ENCODE peak calls at places on chromosome 2, in six cellular contexts. F, G, Q, T, P and H are unnamed samples.

GRCh38 chr2:203498161-203498560 is 36.9 kb downstream of the RAPH1 start:
- DNase-seq in F (no peak), G (no peak), Q (no peak), T (no peak), P (no peak), H (no peak)

GRCh38 chr2:12170151-12170550 is 423.7 kb downstream of the LPIN1 start:
- DNase-seq in F (no peak), G (no peak), Q (no peak), T (no peak), P (no peak), H (no peak)

GRCh38 chr2:37849908-37850307 is 75.2 kb upstream of the RMDN2 start:
- DNase-seq in F (no peak), G (no peak), Q (no peak), T (no peak), P (no peak), H (no peak)

GRCh38 chr2:143161982-143162837 is 33.0 kb downstream of the ARHGAP15 start:
- DNase-seq in F (peak; percentile 63), G (peak; percentile 29), Q (no peak), T (no peak), P (no peak), H (no peak)

GRCh38 chr2:124018894-124019293 is 6.2 kb upstream of the CNTNAP5 start:
- DNase-seq in F (no peak), G (no peak), Q (no peak), T (no peak), P (no peak), H (no peak)

GRCh38 chr2:136056077-136056688 is 61.8 kb downstream of the CXCR4 start:
- DNase-seq in F (no peak), G (no peak), Q (no peak), T (no peak), P (no peak), H (no peak)

GRCh38 chr2:185689906-185690539 is 48.6 kb upstream of the FSIP2 start:
- DNase-seq in F (no peak), G (no peak), Q (no peak), T (no peak), P (no peak), H (no peak)

GRCh38 chr2:126909366-126909765 is 10.7 kb downstream of the TEX51 start:
- DNase-seq in F (no peak), G (no peak), Q (peak; percentile 7), T (peak; percentile 17), P (no peak), H (no peak)

GRCh38 chr2:133576714-133577113 is 8.5 kb upstream of the NCKAP5 start:
- DNase-seq in F (peak; percentile 77), G (no peak), Q (no peak), T (no peak), P (no peak), H (no peak)

GRCh38 chr2:96970248-96970875 is 16.0 kb downstream of the FAM178B start:
- DNase-seq in F (peak; percentile 56), G (peak; percentile 29), Q (no peak), T (no peak), P (no peak), H (no peak)

GRCh38 chr2:174014021-174014698 is 49.0 kb upstream of the SP3 start:
- DNase-seq in F (no peak), G (no peak), Q (no peak), T (no peak), P (no peak), H (no peak)

GRCh38 chr2:207163053-207163814 is 2.5 kb downstream of the KLF7 start:
- DNase-seq in F (peak; percentile 50), G (peak; percentile 79), Q (no peak), T (no peak), P (no peak), H (no peak)

GRCh38 chr2:20449501-20450200 is 2.8 kb downstream of the RHOB start:
- DNase-seq in F (peak; percentile 46), G (no peak), Q (no peak), T (peak; percentile 54), P (no peak), H (no peak)

GRCh38 chr2:26969089-26969844 is 1.2 kb upstream of the MAPRE3 start:
- DNase-seq in F (no peak), G (no peak), Q (no peak), T (peak; percentile 31), P (no peak), H (no peak)

GRCh38 chr2:39715095-39715494 is 49.4 kb downstream of the TMEM178A start:
- DNase-seq in F (no peak), G (no peak), Q (no peak), T (no peak), P (no peak), H (no peak)

GRCh38 chr2:26423750-26424149 is 22.0 kb downstream of the DRC1 start:
- DNase-seq in F (no peak), G (no peak), Q (no peak), T (no peak), P (no peak), H (no peak)

GRCh38 chr2:149989447-149990063 is 402.0 kb upstream of the MMADHC start:
- DNase-seq in F (no peak), G (peak; percentile 66), Q (no peak), T (no peak), P (no peak), H (no peak)

GRCh38 chr2:139454251-139454650 is 674.1 kb upstream of the NXPH2 start:
- DNase-seq in F (no peak), G (no peak), Q (no peak), T (no peak), P (no peak), H (no peak)

GRCh38 chr2:55986700-55987440 is 63.3 kb upstream of the EFEMP1 start:
- DNase-seq in F (no peak), G (no peak), Q (no peak), T (no peak), P (no peak), H (no peak)

GRCh38 chr2:234289789-234290188 is 207.1 kb downstream of the ARL4C start:
- DNase-seq in F (peak; percentile 58), G (no peak), Q (no peak), T (no peak), P (no peak), H (no peak)

GRCh38 chr2:150535176-150535575 is 47.7 kb upstream of the RND3 start:
- DNase-seq in F (no peak), G (no peak), Q (no peak), T (no peak), P (no peak), H (no peak)

GRCh38 chr2:159439421-159439820 is 152.9 kb upstream of the WDSUB1 start:
- DNase-seq in F (no peak), G (no peak), Q (no peak), T (no peak), P (no peak), H (no peak)

GRCh38 chr2:189253841-189254240 is 74.3 kb upstream of the COL5A2 start:
- DNase-seq in F (no peak), G (no peak), Q (no peak), T (no peak), P (no peak), H (no peak)

GRCh38 chr2:45649855-45650806 is 1.3 kb upstream of the PRKCE start:
- DNase-seq in F (peak; percentile 90), G (peak; percentile 80), Q (peak; percentile 77), T (peak; percentile 96), P (peak; percentile 71), H (no peak)

GRCh38 chr2:45649457-45649854 is 2.0 kb upstream of the PRKCE start:
- DNase-seq in F (no peak), G (peak; percentile 22), Q (no peak), T (no peak), P (no peak), H (no peak)

GRCh38 chr2:45652090-45653050 is 895 bp downstream of the PRKCE start:
- DNase-seq in F (peak; percentile 66), G (peak; percentile 23), Q (peak; percentile 62), T (peak; percentile 89), P (peak; percentile 26), H (no peak)

GRCh38 chr2:45651415-45652089 is at the start of gene PRKCE:
- DNase-seq in F (peak; percentile 80), G (peak; percentile 47), Q (peak; percentile 68), T (peak; percentile 93), P (peak; percentile 31), H (no peak)

GRCh38 chr2:45650851-45651414 is 542 bp upstream of the PRKCE start:
- DNase-seq in F (peak; percentile 98), G (peak; percentile 95), Q (peak; percentile 87), T (peak; percentile 99), P (peak; percentile 91), H (peak; percentile 84)
- TF ChIP-seq POLR2A in F (peak; percentile 91), G (peak; percentile 91), Q (no peak), T (no peak), P (peak; percentile 98), H (peak; percentile 81)

GRCh38 chr2:73985318-73986084 is 791 bp downstream of the TET3 start:
- DNase-seq in F (peak; percentile 74), G (peak; percentile 22), Q (no peak), T (peak; percentile 90), P (no peak), H (peak; percentile 53)

GRCh38 chr2:73984922-73985317 is 210 bp downstream of the TET3 start:
- DNase-seq in F (peak; percentile 83), G (peak; percentile 47), Q (peak; percentile 72), T (peak; percentile 88), P (no peak), H (peak; percentile 53)

GRCh38 chr2:73984203-73984921 is at the start of gene TET3:
- DNase-seq in F (peak; percentile 83), G (peak; percentile 59), Q (peak; percentile 70), T (peak; percentile 90), P (no peak), H (peak; percentile 64)

GRCh38 chr2:73982140-73982617 is 2.5 kb upstream of the TET3 start:
- DNase-seq in F (no peak), G (no peak), Q (no peak), T (peak; percentile 88), P (no peak), H (no peak)

GRCh38 chr2:73983322-73984202 is 1.1 kb upstream of the TET3 start:
- DNase-seq in F (peak; percentile 94), G (peak; percentile 98), Q (peak; percentile 73), T (peak; percentile 95), P (no peak), H (no peak)
- TF ChIP-seq POLR2A in F (peak; percentile 78), G (no peak), Q (no peak), T (no peak), P (no peak), H (peak; percentile 37)

GRCh38 chr2:85541753-85542457 is 2.9 kb downstream of the MAT2A start:
- DNase-seq in F (no peak), G (peak; percentile 38), Q (no peak), T (no peak), P (no peak), H (no peak)
- TF ChIP-seq POLR2A in F (no peak), G (no peak), Q (no peak), T (no peak), P (no peak), H (no peak)

DNA sequence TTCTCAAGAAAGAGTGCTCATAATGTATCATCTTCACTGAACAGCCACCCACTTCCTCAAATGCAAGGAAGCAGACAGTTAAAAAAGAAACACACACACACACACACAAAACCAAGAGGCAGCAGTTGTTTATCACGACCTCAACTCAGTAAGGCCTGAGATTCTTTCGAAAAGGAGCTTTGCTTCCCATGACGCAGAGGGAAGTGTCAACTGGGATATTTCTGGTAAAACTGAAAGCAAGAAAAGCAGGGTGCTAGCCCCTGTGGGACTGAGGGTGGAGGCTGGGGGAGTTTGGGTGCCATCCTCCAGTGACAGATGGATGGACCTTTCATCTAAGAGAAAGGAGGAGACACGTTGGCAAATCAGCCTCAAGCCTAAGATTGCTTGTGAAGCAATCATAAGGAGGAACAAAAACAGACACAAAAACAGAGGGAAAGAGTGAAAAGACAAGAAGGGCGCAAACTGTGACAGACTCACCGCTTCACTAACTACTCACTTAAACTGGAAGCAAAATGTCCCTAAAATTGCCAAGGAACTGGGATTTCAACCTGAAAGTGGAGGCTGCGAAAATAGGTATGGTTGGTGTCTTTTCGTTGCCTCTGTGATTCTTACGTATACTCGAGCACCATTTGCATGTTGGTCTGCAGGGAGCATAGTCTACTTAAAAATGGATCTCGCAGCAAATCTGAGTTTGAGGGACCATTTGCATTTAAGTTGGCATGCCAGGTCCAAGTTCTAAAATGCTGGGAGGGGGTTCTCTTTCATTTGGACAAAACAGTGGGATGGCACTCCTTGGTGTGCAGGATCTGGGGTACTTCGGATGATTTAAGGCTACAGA is at the start of gene ARHGAP25:
- DNase-seq in F (peak; percentile 68), G (no peak), Q (no peak), T (no peak), P (no peak), H (no peak)
- TF ChIP-seq POLR2A in F (peak; percentile 46), G (no peak), Q (no peak), T (no peak), P (peak; percentile 6), H (no peak)